ENCODE peak calls at places on chromosome X, in six cellular contexts. D, P, Q, F, Y and L are unnamed samples.

GRCh38 chrX:107935664-107936433 is 46.3 kb downstream of the TEX13B start:
- DNase-seq in Q (no peak), F (no peak), Y (no peak), P (peak), D (no peak), L (no peak)

GRCh38 chrX:119189586-119189985 is 46.5 kb upstream of the PGRMC1 start:
- DNase-seq in Y (peak), Q (no peak), F (no peak), D (peak), P (no peak), L (no peak)

GRCh38 chrX:153974726-153975286 is 2.3 kb downstream of the TMEM187 start:
- DNase-seq in Y (no peak), Q (no peak), F (no peak), P (peak), D (no peak), L (no peak)

GRCh38 chrX:19697416-19697815 is 182.1 kb upstream of the MAP3K15 start:
- DNase-seq in P (no peak), D (no peak), Q (peak), Y (no peak), F (no peak), L (no peak)

GRCh38 chrX:64313624-64314023 is 81.6 kb downstream of the MTMR8 start:
- DNase-seq in Y (no peak), F (no peak), P (no peak), Q (no peak), D (no peak), L (no peak)

GRCh38 chrX:107711521-107712041 is 64.0 kb downstream of the TSC22D3 start:
- DNase-seq in P (no peak), D (no peak), Y (no peak), Q (no peak), F (no peak), L (no peak)

GRCh38 chrX:16484338-16484737 is 165.6 kb upstream of the S100G start:
- DNase-seq in F (peak), D (no peak), Y (no peak), P (peak), Q (peak), L (peak)

GRCh38 chrX:18210470-18210869 is 10.2 kb downstream of the BEND2 start:
- DNase-seq in P (no peak), Y (no peak), F (no peak), D (no peak), Q (peak), L (no peak)

GRCh38 chrX:150036181-150036580 is 97.9 kb upstream of the EOLA2 start:
- DNase-seq in Q (peak), P (peak), F (peak), D (no peak), Y (no peak), L (no peak)

GRCh38 chrX:132488819-132489255 is at the start of gene MBNL3:
- DNase-seq in Y (peak), F (peak), Q (peak), D (no peak), P (no peak), L (peak)
- TF ChIP-seq CTCF in Y (no peak), F (no peak), Q (no peak), D (no peak), P (no peak), L (no peak)

GRCh38 chrX:94635003-94635402 is 961.0 kb downstream of the FAM133A start:
- DNase-seq in Q (no peak), D (no peak), P (no peak), F (no peak), Y (no peak), L (no peak)

GRCh38 chrX:94633237-94633636 is 959.2 kb downstream of the FAM133A start:
- DNase-seq in F (no peak), Q (no peak), D (no peak), P (no peak), Y (no peak), L (no peak)
- TF ChIP-seq CTCF in F (no peak), Q (no peak), D (no peak), P (no peak), Y (no peak), L (no peak)

GRCh38 chrX:34927866-34928265 is 14.7 kb upstream of the FAM47B start:
- DNase-seq in P (no peak), Q (no peak), D (no peak), Y (no peak), F (no peak), L (no peak)
- TF ChIP-seq CTCF in P (no peak), Q (no peak), D (no peak), Y (no peak), F (no peak), L (no peak)

DNA sequence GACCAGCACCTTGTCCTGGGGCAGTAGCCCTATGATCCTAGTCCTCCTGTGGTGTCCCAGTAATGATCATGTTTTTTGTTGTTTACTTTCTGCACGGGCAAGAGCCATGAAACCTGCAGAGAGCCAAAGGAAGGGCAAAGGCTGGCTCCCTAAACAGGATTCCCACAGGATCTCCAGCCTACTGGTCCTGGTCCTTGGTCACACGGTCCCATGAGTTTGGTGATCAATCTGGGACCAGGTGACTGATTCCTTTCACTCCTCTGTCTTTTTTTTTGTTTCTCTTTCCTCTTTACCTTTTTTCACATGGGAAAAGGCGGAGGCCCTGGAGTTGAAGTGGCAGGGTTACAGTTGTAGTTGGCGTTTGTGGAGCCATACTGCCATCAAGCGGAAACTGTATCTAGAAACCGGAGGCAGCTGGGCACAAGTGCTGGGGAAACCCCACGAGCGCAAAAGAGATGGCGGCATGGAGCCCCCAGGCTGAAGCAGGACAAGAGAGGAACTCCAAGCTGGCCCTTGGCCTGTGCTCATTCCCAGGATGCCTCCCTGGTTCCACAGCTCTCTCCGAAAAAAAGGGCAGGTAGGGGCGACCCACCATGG is 34.6 kb downstream of the NBDY start:
- DNase-seq in F (no peak), Y (no peak), D (no peak), Q (peak), P (peak), L (no peak)
- TF ChIP-seq CTCF in F (no peak), Y (peak), D (peak), Q (peak), P (peak), L (no peak)

GRCh38 chrX:10023821-10024220 is 56.7 kb downstream of the CLDN34 start:
- DNase-seq in P (no peak), Q (no peak), D (no peak), F (no peak), Y (no peak), L (no peak)
- TF ChIP-seq CTCF in P (no peak), Q (no peak), D (no peak), F (no peak), Y (no peak), L (no peak)